ENCODE peak calls at places on chromosomes 4 and X, in four cellular contexts. One of them, this sample, is unnamed.

GRCh38 chr4:150078996-150079581 is 844 bp downstream of the DCLK2 start:
- DNase-seq in HEK293T: peak
- DNase-seq in HepG2: no peak
- DNase-seq in GM12878: no peak
- DNase-seq in this sample: no peak

GRCh38 chr4:123536225-123536624 is 139.6 kb downstream of the SPRY1 start:
- DNase-seq in HEK293T: no peak
- DNase-seq in HepG2: no peak
- DNase-seq in GM12878: no peak
- DNase-seq in this sample: no peak

GRCh38 chr4:182354867-182355266 is 111.7 kb downstream of the TENM3 start:
- DNase-seq in HEK293T: no peak
- DNase-seq in HepG2: no peak
- DNase-seq in GM12878: no peak
- DNase-seq in this sample: no peak

GRCh38 chr4:110041742-110042141 is 129.1 kb downstream of the EGF start:
- DNase-seq in HEK293T: no peak
- DNase-seq in HepG2: peak
- DNase-seq in GM12878: no peak
- DNase-seq in this sample: no peak

GRCh38 chrX:66074920-66075879 is 35.3 kb upstream of the VSIG4 start:
- DNase-seq in HEK293T: no peak
- DNase-seq in HepG2: no peak
- DNase-seq in GM12878: peak
- DNase-seq in this sample: no peak

GRCh38 chrX:53798281-53798680 is 111.8 kb upstream of the HUWE1 start:
- DNase-seq in HEK293T: no peak
- DNase-seq in HepG2: no peak
- DNase-seq in GM12878: no peak
- DNase-seq in this sample: no peak

GRCh38 chr4:129358571-129358970 is 262.6 kb downstream of the C4orf33 start:
- DNase-seq in HEK293T: no peak
- DNase-seq in HepG2: no peak
- DNase-seq in GM12878: no peak
- DNase-seq in this sample: no peak

GRCh38 chr4:158850800-158851644 is 82.2 kb downstream of the FNIP2 start:
- DNase-seq in HEK293T: no peak
- DNase-seq in HepG2: no peak
- DNase-seq in GM12878: no peak
- DNase-seq in this sample: peak

GRCh38 chrX:46577116-46578005 is 3.8 kb downstream of the CHST7 start:
- DNase-seq in HEK293T: no peak
- DNase-seq in HepG2: no peak
- DNase-seq in GM12878: no peak
- DNase-seq in this sample: no peak

GRCh38 chrX:41265615-41266014 is 68.3 kb upstream of the DDX3X start:
- DNase-seq in HEK293T: no peak
- DNase-seq in HepG2: no peak
- DNase-seq in GM12878: no peak
- DNase-seq in this sample: no peak

GRCh38 chr4:86775061-86775460 is 74.1 kb downstream of the SLC10A6 start:
- DNase-seq in HEK293T: no peak
- DNase-seq in HepG2: no peak
- DNase-seq in GM12878: no peak
- DNase-seq in this sample: no peak

GRCh38 chrX:114344756-114345155 is 239.1 kb upstream of the HTR2C start:
- DNase-seq in HEK293T: peak
- DNase-seq in HepG2: peak
- DNase-seq in GM12878: no peak
- DNase-seq in this sample: peak

GRCh38 chr4:185235480-185236154 is 26.2 kb downstream of the SNX25 start:
- DNase-seq in HEK293T: no peak
- DNase-seq in HepG2: peak
- DNase-seq in GM12878: no peak
- DNase-seq in this sample: peak

GRCh38 chr4:168594121-168594520 is 97.3 kb downstream of the PALLD start:
- DNase-seq in HEK293T: no peak
- DNase-seq in HepG2: no peak
- DNase-seq in GM12878: no peak
- DNase-seq in this sample: no peak

GRCh38 chrX:34656467-34656841 is 631 bp downstream of the TMEM47 start:
- DNase-seq in HEK293T: no peak
- DNase-seq in HepG2: no peak
- DNase-seq in GM12878: no peak
- DNase-seq in this sample: no peak

GRCh38 chr4:84483738-84484137 is 15.4 kb downstream of the NKX6-1 start:
- DNase-seq in HEK293T: no peak
- DNase-seq in HepG2: no peak
- DNase-seq in GM12878: no peak
- DNase-seq in this sample: no peak

GRCh38 chrX:47611926-47612325 is 7.7 kb downstream of the SYN1 start:
- DNase-seq in HEK293T: no peak
- DNase-seq in HepG2: no peak
- DNase-seq in GM12878: no peak
- DNase-seq in this sample: no peak

GRCh38 chr4:23888421-23889319 is 1.2 kb downstream of the PPARGC1A start:
- DNase-seq in HEK293T: no peak
- DNase-seq in HepG2: peak
- DNase-seq in GM12878: no peak
- DNase-seq in this sample: no peak

GRCh38 chrX:39941332-39941920 is 156.3 kb downstream of the BCOR start:
- DNase-seq in HEK293T: no peak
- DNase-seq in HepG2: no peak
- DNase-seq in GM12878: no peak
- DNase-seq in this sample: no peak

GRCh38 chrX:100090931-100091330 is 319.1 kb downstream of the PCDH19 start:
- DNase-seq in HEK293T: no peak
- DNase-seq in HepG2: no peak
- DNase-seq in GM12878: no peak
- DNase-seq in this sample: no peak

GRCh38 chrX:122913764-122914163 is 270.3 kb upstream of the GRIA3 start:
- DNase-seq in HEK293T: no peak
- DNase-seq in HepG2: no peak
- DNase-seq in GM12878: no peak
- DNase-seq in this sample: no peak

GRCh38 chr4:172042714-172043114 is 229.5 kb downstream of the GALNTL6 start:
- DNase-seq in HEK293T: peak
- DNase-seq in HepG2: peak
- DNase-seq in GM12878: no peak
- DNase-seq in this sample: peak

DNA sequence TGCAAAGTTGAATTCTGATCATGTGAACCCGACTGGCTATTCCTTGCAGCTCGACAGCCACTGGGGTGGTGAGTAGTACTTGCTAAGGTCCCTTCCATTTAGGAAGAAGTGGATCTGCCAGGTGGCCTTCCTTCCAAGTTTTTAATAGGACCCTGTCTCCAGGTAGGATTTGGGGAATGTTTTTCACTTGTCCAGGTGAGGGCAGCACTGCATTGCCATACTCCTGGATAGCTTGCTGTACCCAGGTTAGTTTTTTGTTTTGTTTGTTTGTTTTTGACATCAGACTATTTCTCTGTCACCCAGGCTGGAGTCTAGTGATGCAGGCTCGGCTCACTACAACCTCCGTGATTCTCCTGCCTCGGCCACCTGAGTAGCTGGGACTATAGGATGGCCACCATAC is 29.8 kb downstream of the SAGE1 start:
- DNase-seq in HEK293T: peak
- DNase-seq in HepG2: no peak
- DNase-seq in GM12878: no peak
- DNase-seq in this sample: no peak
- TF ChIP-seq FOXK2 in HEK293T: no peak
- TF ChIP-seq FOXK2 in HepG2: no peak
- TF ChIP-seq FOXK2 in GM12878: no peak
- TF ChIP-seq FOXK2 in this sample: no peak

GRCh38 chr4:118823471-118823870 is 12.5 kb downstream of the SEC24D start:
- DNase-seq in HEK293T: no peak
- DNase-seq in HepG2: no peak
- DNase-seq in GM12878: no peak
- DNase-seq in this sample: no peak
- TF ChIP-seq FOXK2 in HEK293T: no peak
- TF ChIP-seq FOXK2 in HepG2: no peak
- TF ChIP-seq FOXK2 in GM12878: no peak
- TF ChIP-seq FOXK2 in this sample: no peak

DNA sequence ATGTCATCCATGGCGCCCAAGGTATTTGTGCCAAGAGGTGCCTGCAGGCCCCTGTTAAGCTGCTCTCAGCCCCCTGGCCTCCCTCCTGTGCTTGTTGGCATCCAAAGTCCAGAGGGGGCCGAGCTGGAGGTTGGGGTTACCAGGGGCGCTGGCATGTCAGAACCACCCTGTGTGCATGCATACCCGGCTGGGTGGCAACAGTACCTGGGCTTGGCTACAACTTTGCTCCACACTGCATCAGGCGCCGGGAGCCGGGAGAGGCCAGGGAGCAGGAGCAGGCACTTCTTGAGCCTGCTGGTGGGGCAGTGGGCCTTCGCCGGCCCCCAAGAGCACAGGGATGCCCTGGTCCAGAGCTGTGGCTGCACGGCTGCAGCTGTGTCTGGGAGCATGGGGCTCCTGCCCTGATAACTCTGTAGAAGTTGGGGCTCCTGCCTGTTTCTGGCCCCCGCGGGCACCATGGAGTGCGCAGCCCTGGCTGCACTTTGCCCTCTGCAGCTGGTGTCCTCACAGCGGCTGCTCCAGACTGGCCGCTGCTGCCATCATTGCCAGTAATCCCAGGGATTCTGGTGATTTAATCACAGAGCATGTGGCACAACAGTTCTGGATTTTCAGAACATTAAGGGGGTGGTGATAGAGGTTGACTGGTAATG is 130.3 kb downstream of the ARHGAP10 start:
- DNase-seq in HEK293T: no peak
- DNase-seq in HepG2: no peak
- DNase-seq in GM12878: no peak
- DNase-seq in this sample: no peak
- TF ChIP-seq FOXK2 in HEK293T: no peak
- TF ChIP-seq FOXK2 in HepG2: no peak
- TF ChIP-seq FOXK2 in GM12878: no peak
- TF ChIP-seq FOXK2 in this sample: no peak

GRCh38 chrX:118156953-118157608 is 40.5 kb upstream of the KLHL13 start:
- DNase-seq in HEK293T: no peak
- DNase-seq in HepG2: no peak
- DNase-seq in GM12878: no peak
- DNase-seq in this sample: no peak
- TF ChIP-seq FOXK2 in HEK293T: no peak
- TF ChIP-seq FOXK2 in HepG2: no peak
- TF ChIP-seq FOXK2 in GM12878: no peak
- TF ChIP-seq FOXK2 in this sample: no peak

DNA sequence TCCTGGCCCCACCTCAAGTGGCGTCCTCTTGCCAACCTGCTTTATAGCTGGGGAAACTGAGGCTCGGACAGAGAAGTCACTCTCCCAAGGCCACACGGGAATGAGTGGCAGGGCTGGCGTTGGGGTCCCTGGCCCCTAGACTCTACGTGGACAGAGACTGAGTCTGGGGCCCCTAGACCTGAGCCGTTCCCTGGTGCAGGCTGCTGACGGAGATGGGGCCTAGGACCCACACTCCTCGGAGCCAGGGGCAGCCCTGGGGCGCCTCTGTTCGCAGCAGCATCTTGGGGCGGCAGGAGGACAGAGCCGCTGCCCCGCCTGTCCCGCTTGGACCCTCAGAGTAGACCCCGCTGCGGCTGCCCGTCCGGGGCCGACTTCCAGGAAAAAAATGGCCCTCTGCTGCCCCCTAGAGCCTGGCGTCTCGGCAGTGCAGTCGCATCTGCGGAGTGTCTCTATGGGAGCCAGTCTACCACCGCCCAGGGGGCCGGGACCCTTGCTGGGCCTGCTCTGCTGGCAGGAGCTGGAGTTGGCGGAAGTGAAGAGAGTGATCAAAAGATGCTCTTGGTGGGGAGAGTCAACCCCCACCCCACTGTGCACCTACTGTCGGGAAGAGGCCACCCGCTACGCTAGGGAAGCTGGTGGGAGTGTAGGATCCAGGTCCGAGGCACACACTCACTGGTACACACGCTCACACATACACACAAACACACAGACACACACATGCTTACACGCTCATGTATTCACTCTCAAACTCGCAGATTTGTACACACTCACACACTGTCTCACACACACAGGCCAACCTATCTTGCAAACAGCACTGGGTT is 220.1 kb downstream of the AFAP1 start:
- DNase-seq in HEK293T: peak
- DNase-seq in HepG2: peak
- DNase-seq in GM12878: no peak
- DNase-seq in this sample: peak
- TF ChIP-seq FOXK2 in HEK293T: no peak
- TF ChIP-seq FOXK2 in HepG2: no peak
- TF ChIP-seq FOXK2 in GM12878: no peak
- TF ChIP-seq FOXK2 in this sample: no peak

GRCh38 chrX:134727363-134727762 is 69.1 kb upstream of the PLAC1 start:
- DNase-seq in HEK293T: no peak
- DNase-seq in HepG2: peak
- DNase-seq in GM12878: no peak
- DNase-seq in this sample: no peak
- TF ChIP-seq FOXK2 in HEK293T: no peak
- TF ChIP-seq FOXK2 in HepG2: no peak
- TF ChIP-seq FOXK2 in GM12878: no peak
- TF ChIP-seq FOXK2 in this sample: no peak

DNA sequence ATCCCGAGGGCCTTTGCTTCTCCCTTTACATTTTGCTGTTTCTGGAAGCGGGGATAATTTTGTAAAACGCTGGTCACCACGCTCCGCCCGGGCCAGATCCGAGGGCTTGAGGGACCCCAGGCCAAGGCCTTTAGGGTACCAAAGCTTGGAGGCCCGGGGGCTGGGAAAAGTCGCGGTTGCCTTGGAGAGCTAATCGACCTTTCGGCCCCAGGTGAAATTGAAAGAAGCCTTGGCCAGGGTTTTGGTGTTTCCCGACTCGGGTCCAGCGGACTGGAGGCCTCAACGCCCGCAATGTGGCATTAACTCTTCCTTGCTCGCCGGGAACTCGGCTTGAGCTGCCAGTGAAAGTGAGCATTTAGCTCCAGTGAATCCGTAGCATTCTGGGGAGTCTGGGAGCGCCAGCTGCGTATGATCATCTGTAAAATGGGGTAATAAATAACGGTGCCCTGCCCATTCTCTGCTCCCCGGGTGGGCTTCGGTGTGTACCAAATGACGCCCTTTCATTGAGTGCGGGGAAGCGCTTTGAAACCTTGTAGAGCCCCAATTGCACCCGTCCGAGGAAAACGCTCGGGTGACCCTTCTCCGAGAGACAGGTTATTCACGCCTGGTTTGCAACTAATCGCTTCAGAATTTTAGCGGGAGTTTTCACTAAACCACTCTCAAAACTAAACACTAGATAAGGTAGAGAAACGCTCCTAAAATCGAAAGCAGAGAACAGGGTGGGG is 4.4 kb downstream of the NKX3-2 start:
- DNase-seq in HEK293T: no peak
- DNase-seq in HepG2: no peak
- DNase-seq in GM12878: no peak
- DNase-seq in this sample: peak
- TF ChIP-seq FOXK2 in HEK293T: no peak
- TF ChIP-seq FOXK2 in HepG2: no peak
- TF ChIP-seq FOXK2 in GM12878: no peak
- TF ChIP-seq FOXK2 in this sample: no peak

GRCh38 chrX:132413459-132413858 is 75.4 kb downstream of the MBNL3 start:
- DNase-seq in HEK293T: peak
- DNase-seq in HepG2: peak
- DNase-seq in GM12878: no peak
- DNase-seq in this sample: peak
- TF ChIP-seq FOXK2 in HEK293T: no peak
- TF ChIP-seq FOXK2 in HepG2: no peak
- TF ChIP-seq FOXK2 in GM12878: no peak
- TF ChIP-seq FOXK2 in this sample: no peak